ENCODE peak calls at places on chromosomes 2 and 18, in four cellular contexts. G is activated CD4-positive, CD25-positive, alpha-beta regulatory T cell treated with anti-CD3 and anti-CD28 coated beads, Interleukin-2, amount 50 U/mL, for 72 hours; Y is stimulated activated CD4-positive, alpha-beta T cell treated with anti-CD3 and anti-CD28 coated beads, Interleukin-12 subunit alpha, Interleukin-12 subunit beta, amount 100 ng/mL, for 4 hours; N is HCEC 1CT. X is an unnamed sample.

GRCh38 chr2:118089015-118089800 is 937 bp downstream of the INSIG2 start:
- DNase-seq in Y (peak), G (no peak), N (peak), X (no peak)

GRCh38 chr2:185388226-185388625 is 350.4 kb upstream of the FSIP2 start:
- DNase-seq in G (no peak), Y (no peak), N (no peak), X (no peak)

GRCh38 chr2:120769076-120769786 is 33.6 kb downstream of the GLI2 start:
- DNase-seq in N (no peak), G (no peak), Y (no peak), X (no peak)

GRCh38 chr2:101234169-101234938 is 18.3 kb upstream of the CNOT11 start:
- DNase-seq in G (no peak), Y (no peak), N (no peak), X (no peak)

GRCh38 chr2:218806346-218806978 is 24.5 kb downstream of the CYP27A1 start:
- DNase-seq in N (peak), Y (no peak), G (no peak), X (no peak)

GRCh38 chr18:57439985-57440330 is 4.8 kb downstream of the ONECUT2 start:
- DNase-seq in N (no peak), G (no peak), Y (no peak), X (no peak)

GRCh38 chr18:58004317-58004716 is 39.7 kb upstream of the NEDD4L start:
- DNase-seq in G (no peak), Y (no peak), N (peak), X (no peak)

GRCh38 chr2:137865954-137866540 is 98.2 kb upstream of the HNMT start:
- DNase-seq in G (peak), N (peak), Y (peak), X (no peak)

GRCh38 chr2:38146917-38147307 is 71.0 kb upstream of the CYP1B1 start:
- DNase-seq in G (no peak), Y (no peak), N (peak), X (peak)

GRCh38 chr18:70384181-70384790 is 95.4 kb downstream of the SOCS6 start:
- DNase-seq in Y (no peak), N (peak), G (no peak), X (no peak)

GRCh38 chr2:165203689-165204559 is at the start of gene SCN3A:
- DNase-seq in G (no peak), Y (no peak), N (peak), X (no peak)

GRCh38 chr2:229273384-229274338 is 2.6 kb upstream of the PID1 start:
- DNase-seq in Y (no peak), G (no peak), N (peak), X (peak)

GRCh38 chr2:170714156-170715061 is 728 bp upstream of the SP5 start:
- DNase-seq in N (no peak), G (no peak), Y (no peak), X (peak)

GRCh38 chr2:152537252-152537651 is 180.0 kb downstream of the PRPF40A start:
- DNase-seq in G (no peak), Y (no peak), N (no peak), X (no peak)

GRCh38 chr18:28903366-28903765 is 726.4 kb upstream of the CDH2 start:
- DNase-seq in G (no peak), Y (no peak), N (peak), X (no peak)

X was measured in 8988T.